ENCODE peak calls at places on chromosomes 3 and 15, in eight cellular contexts. J, X, Z, L, K, D, C and P are unnamed samples.

GRCh38 chr15:57273366-57273765 is 102.9 kb upstream of the CGNL1 start:
- DNase-seq in X (no peak), J (no peak), Z (no peak), K (no peak), D (no peak), L (no peak), C (no peak), P (no peak)

GRCh38 chr15:51909591-51909990 is 62.0 kb downstream of the LEO1 start:
- DNase-seq in J (no peak), X (no peak), C (no peak), D (no peak), Z (no peak), L (no peak), K (no peak), P (no peak)

GRCh38 chr3:108546249-108546648 is 35.9 kb upstream of the MYH15 start:
- DNase-seq in K (no peak), J (no peak), Z (no peak), D (no peak), L (no peak), X (no peak), C (no peak), P (no peak)

GRCh38 chr3:132549890-132550578 is 47.0 kb upstream of the ACKR4 start:
- DNase-seq in D (no peak), Z (no peak), J (no peak), X (peak; percentile 15), K (no peak), C (no peak), L (peak; percentile 48), P (no peak)

GRCh38 chr15:57570994-57571393 is 20.7 kb upstream of the MYZAP start:
- DNase-seq in J (no peak), C (no peak), X (no peak), L (no peak), D (no peak), Z (no peak), K (no peak), P (no peak)

GRCh38 chr3:134374791-134375541 is 719 bp upstream of the AMOTL2 start:
- DNase-seq in D (peak; percentile 65), C (peak; percentile 86), K (no peak), J (peak; percentile 54), Z (peak; percentile 61), L (peak; percentile 65), X (no peak), P (peak; percentile 83)

GRCh38 chr3:127473244-127474024 is 117.1 kb downstream of the TPRA1 start:
- DNase-seq in K (no peak), D (no peak), X (peak; percentile 50), J (no peak), Z (peak; percentile 12), C (no peak), L (no peak), P (no peak)

GRCh38 chr3:56133423-56133822 is 334.8 kb downstream of the ERC2 start:
- DNase-seq in J (no peak), L (no peak), D (no peak), K (no peak), Z (no peak), X (no peak), C (no peak), P (no peak)

GRCh38 chr15:56837281-56837680 is 81.2 kb upstream of the TCF12 start:
- DNase-seq in Z (no peak), D (no peak), L (no peak), X (no peak), J (no peak), C (no peak), K (no peak), P (no peak)

GRCh38 chr15:70100495-70101331 is 3.0 kb upstream of the TLE3 start:
- DNase-seq in C (peak; percentile 85), J (peak; percentile 44), X (no peak), L (peak; percentile 83), Z (peak; percentile 58), K (peak; percentile 66), D (no peak), P (peak; percentile 76)

GRCh38 chr3:178100881-178101280 is 435.4 kb upstream of the KCNMB2 start:
- DNase-seq in K (no peak), D (no peak), L (no peak), C (no peak), Z (no peak), J (no peak), X (no peak), P (no peak)

GRCh38 chr3:16207031-16207430 is 32.6 kb downstream of the GALNT15 start:
- DNase-seq in X (no peak), K (no peak), C (no peak), Z (no peak), D (no peak), L (no peak), J (no peak), P (no peak)

GRCh38 chr15:94198633-94199032 is 32.7 kb upstream of the MCTP2 start:
- DNase-seq in X (no peak), C (no peak), J (no peak), L (no peak), D (no peak), K (no peak), Z (no peak), P (no peak)

GRCh38 chr3:150627557-150627956 is 24.4 kb downstream of the SELENOT start:
- DNase-seq in Z (no peak), L (no peak), J (no peak), K (peak; percentile 35), X (no peak), D (no peak), C (no peak), P (no peak)

GRCh38 chr15:56325186-56325585 is 40.0 kb upstream of the TEX9 start:
- DNase-seq in L (no peak), X (no peak), D (no peak), Z (no peak), C (no peak), K (no peak), J (no peak), P (no peak)

GRCh38 chr3:190554197-190554596 is 40.3 kb downstream of the IL1RAP start:
- DNase-seq in D (no peak), X (no peak), L (no peak), Z (no peak), C (no peak), K (no peak), J (no peak), P (no peak)

GRCh38 chr15:91593081-91593480 is 260.4 kb upstream of the SLCO3A1 start:
- DNase-seq in D (no peak), K (no peak), C (no peak), L (no peak), J (no peak), Z (no peak), X (no peak), P (no peak)

GRCh38 chr3:28279770-28280169 is 38.4 kb downstream of the CMC1 start:
- DNase-seq in D (no peak), L (no peak), C (no peak), X (no peak), J (no peak), Z (no peak), K (no peak), P (no peak)

DNA sequence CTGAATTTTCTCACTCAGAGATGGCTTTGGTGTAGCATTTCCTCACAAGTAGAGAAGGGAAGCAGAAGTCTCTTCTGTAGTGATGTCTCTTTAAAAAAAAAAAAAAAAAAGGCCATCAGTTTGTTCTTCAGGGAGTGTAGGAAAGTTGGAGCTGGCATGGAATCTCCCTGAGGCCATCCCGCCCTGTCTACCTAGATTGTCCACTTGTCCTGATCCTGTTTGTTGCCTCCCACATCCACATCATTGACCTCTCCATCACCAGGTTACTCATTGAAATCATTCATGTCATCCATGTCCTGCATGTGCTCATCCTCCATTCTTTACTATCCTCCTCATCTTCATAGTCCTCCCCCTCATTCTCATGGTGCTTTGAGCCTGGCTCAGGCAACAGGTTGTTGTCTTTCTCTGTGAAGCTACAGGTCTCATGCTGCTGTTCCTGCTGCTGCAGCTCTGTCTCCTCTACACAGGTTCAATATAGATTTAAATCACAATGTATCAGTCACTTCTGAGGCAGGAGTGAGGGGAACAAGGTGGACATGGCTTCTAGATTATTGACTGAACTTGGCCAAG is 556.3 kb upstream of the NAALADL2 start:
- DNase-seq in D (no peak), J (no peak), L (no peak), K (no peak), Z (no peak), C (no peak), X (no peak), P (no peak)
- TF ChIP-seq POLR2A in D (no peak), J (no peak), L (no peak), K (no peak), Z (no peak), C (no peak), X (no peak), P (no peak)

DNA sequence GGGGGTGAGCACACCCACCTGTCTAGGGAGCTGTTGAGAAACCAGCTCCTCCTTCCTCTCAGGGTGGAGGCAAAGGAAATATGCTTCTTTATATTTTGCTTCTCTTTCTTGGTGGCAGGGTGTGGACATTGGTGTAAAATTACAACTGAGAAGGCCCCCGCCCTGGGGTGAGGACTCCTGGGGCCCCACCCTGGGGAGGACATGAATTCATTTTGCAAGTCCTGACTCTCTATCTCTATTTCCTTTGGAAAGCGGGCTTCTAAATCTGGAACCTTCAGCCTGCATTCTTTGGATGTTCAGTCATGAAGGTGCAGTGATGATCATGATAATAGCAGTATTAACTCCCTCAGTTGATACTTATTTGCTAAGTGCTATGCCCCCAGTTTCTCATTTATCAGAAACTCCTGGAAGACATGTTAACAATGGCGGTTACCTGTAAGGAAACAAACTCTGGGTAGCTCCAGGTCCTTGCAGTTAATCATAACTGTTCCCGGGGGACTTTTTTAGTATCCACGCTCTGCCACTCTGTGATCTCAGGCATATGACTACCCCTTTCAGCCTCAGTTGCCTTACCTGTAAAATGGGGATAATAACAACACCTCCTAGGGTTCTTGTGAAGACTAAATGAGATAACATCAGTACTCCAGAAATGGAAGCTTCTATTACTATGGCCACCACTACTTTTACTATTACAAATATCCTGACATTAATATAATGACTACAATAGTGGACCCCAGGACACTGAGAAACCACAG is 7.3 kb upstream of the FLNB start:
- DNase-seq in X (no peak), J (no peak), D (no peak), L (no peak), Z (no peak), C (no peak), K (no peak), P (no peak)
- TF ChIP-seq POLR2A in X (no peak), J (no peak), D (no peak), L (no peak), Z (no peak), C (no peak), K (no peak), P (no peak)

GRCh38 chr3:96071107-96071506 is 743.3 kb upstream of the EPHA6 start:
- DNase-seq in D (no peak), X (no peak), L (no peak), K (peak; percentile 15), Z (no peak), C (no peak), J (no peak), P (no peak)
- TF ChIP-seq POLR2A in D (no peak), X (no peak), L (no peak), K (no peak), Z (no peak), C (no peak), J (no peak), P (no peak)

DNA sequence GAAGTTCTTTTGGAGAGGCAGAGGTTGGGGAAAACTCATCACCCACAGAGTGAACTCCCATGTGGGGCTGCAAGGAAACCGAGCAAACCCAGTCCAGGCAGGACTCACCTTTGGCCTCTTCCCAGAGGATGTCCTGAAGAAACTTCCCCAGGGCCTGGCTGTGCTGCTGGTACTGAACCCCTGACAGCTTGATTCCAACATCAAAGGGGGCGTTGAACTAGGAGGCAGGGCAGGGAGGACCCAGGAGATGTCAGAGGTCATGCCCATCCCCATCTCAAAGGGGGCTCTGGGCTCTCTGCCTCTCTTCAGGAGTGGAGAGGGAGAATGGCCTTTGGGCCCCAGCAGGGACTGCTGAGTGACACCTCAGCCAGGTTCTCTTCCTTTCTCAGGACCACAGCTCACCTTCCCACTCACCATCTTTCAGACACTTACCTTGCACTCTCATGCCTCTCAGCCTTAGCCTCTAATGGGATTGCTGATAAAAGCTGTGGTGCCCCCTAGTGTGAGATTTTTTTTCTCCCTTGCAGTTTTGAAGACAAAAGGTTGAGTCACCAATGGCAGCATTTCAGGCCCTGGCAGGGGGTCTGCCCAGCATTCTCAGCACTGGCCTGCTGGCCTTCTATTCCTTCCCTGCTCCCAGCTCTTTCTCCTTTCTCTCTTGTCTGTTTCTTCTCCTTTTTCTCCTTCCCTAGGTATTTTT is 6.0 kb downstream of the GHRL start:
- DNase-seq in L (peak; percentile 73), J (peak; percentile 32), K (no peak), D (peak; percentile 42), C (no peak), X (no peak), Z (peak; percentile 78), P (no peak)
- TF ChIP-seq POLR2A in L (no peak), J (no peak), K (no peak), D (no peak), C (no peak), X (no peak), Z (no peak), P (no peak)